ENCODE peak calls at places on chromosomes 11 and 22, in nine cellular contexts. Z is AG04450, Y is dorsolateral prefrontal cortex, G is spleen, A is suprapubic skin, D is BJ, E is PC-3, W is GM12865, N is fibroblast of pulmonary artery. B is an unnamed sample.
A peak's percentile ranks its signal among the peaks of the same experiment; 100 is the strongest.

GRCh38 chr11:116037851-116038250 is 533.6 kb upstream of the CADM1 start:
- DNase-seq in Z (no peak), Y (no peak), G (no peak), A (no peak), D (no peak), E (no peak), W (no peak), N (no peak), B (no peak)

GRCh38 chr22:42194953-42195352 is 64.3 kb upstream of the CYP2D6 start:
- DNase-seq in Z (no peak), Y (no peak), G (no peak), A (no peak), D (no peak), E (peak; percentile 48), W (no peak), N (no peak), B (no peak)

GRCh38 chr11:28757725-28758515 is 649.7 kb downstream of the METTL15 start:
- DNase-seq in Z (peak; percentile 78), Y (no peak), G (no peak), A (no peak), D (peak; percentile 66), E (peak; percentile 95), W (no peak), N (peak; percentile 88), B (no peak)

GRCh38 chr11:64237484-64237951 is 3.1 kb downstream of the VEGFB start:
- DNase-seq in Z (no peak), Y (no peak), G (no peak), A (no peak), D (no peak), E (peak; percentile 95), W (no peak), N (no peak), B (no peak)

GRCh38 chr11:59112494-59112893 is 5.5 kb downstream of the FAM111B start:
- DNase-seq in Z (no peak), Y (no peak), G (no peak), A (no peak), D (no peak), E (peak; percentile 46), W (no peak), N (no peak), B (no peak)

GRCh38 chr11:44223261-44223660 is 86.7 kb downstream of the ALX4 start:
- DNase-seq in Z (no peak), Y (no peak), G (no peak), A (no peak), D (no peak), E (peak; percentile 27), W (no peak), N (peak; percentile 26), B (no peak)

GRCh38 chr22:19844423-19845368 is 10.0 kb downstream of the GNB1L start:
- DNase-seq in Z (no peak), Y (peak; percentile 61), G (peak; percentile 93), A (peak; percentile 82), D (no peak), E (peak; percentile 15), W (no peak), N (peak; percentile 47), B (no peak)

GRCh38 chr11:33172996-33173395 is 11.7 kb upstream of the CSTF3 start:
- DNase-seq in Z (no peak), Y (no peak), G (no peak), A (no peak), D (no peak), E (no peak), W (no peak), N (peak; percentile 71), B (no peak)

GRCh38 chr11:121591405-121592033 is 138.8 kb upstream of the SORL1-AS1 start:
- DNase-seq in Z (peak; percentile 63), Y (peak; percentile 59), G (no peak), A (no peak), D (peak; percentile 23), E (peak; percentile 95), W (peak; percentile 91), N (peak; percentile 86), B (no peak)

GRCh38 chr22:27270818-27271510 is 530.6 kb downstream of the MN1 start:
- DNase-seq in Z (no peak), Y (peak; percentile 65), G (no peak), A (no peak), D (no peak), E (no peak), W (no peak), N (peak; percentile 22), B (no peak)

GRCh38 chr11:126147268-126148111 is 64.0 kb downstream of the RPUSD4 start:
- DNase-seq in Z (no peak), Y (no peak), G (peak; percentile 56), A (no peak), D (no peak), E (peak; percentile 37), W (no peak), N (no peak), B (no peak)

GRCh38 chr11:76783294-76783900 is at the start of gene TSKU:
- DNase-seq in Z (no peak), Y (no peak), G (no peak), A (no peak), D (no peak), E (peak; percentile 27), W (no peak), N (peak; percentile 28), B (no peak)

GRCh38 chr22:31161386-31161785 is 1.4 kb downstream of the RNF185 start:
- DNase-seq in Z (no peak), Y (no peak), G (no peak), A (no peak), D (no peak), E (no peak), W (no peak), N (no peak), B (no peak)

GRCh38 chr22:31160328-31160978 is 471 bp downstream of the RNF185 start:
- DNase-seq in Z (no peak), Y (no peak), G (peak; percentile 79), A (no peak), D (no peak), E (no peak), W (no peak), N (peak; percentile 39), B (no peak)

DNA sequence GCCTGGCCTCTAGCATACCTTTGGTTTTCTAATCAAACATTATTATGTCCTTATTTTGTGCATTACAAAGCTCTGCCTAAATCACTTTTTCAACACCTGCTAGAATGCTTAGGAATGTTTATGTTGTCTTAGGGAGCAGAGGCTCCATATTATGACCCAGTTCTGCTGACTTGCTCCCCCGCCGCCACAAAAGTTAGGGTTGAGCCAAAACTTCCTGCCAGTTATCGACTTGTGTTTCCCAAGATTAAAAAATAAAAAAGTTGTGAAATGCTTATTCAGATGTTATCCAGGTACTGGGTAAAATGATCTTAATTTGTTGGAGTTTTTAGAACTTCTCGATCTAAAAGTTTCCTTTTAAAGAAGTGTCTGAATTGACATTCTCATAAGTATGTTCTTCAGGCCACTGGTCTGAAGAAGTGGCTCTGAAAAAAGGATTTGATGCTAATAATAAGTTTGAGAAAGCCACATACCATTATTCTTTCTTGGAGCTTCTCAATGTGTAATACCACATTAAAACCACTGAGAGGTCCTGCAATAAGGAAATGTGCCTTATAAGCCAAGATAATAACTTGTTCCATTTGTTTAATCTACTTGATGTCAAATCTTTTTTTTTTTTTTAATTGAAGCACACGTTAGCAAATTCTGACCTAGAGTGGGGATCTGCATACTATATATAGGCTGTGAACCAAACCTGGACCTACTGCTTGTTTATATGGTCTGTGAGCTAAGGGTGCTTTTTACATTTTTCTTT is 2.2 kb downstream of the RNF185 start:
- DNase-seq in Z (no peak), Y (no peak), G (no peak), A (no peak), D (no peak), E (no peak), W (no peak), N (no peak), B (no peak)
- TF ChIP-seq CTCF in Z (no peak), Y (no peak), G (no peak), A (peak; percentile 4), D (no peak), E (no peak), W (no peak), N (peak; percentile 12), B (no peak)

GRCh38 chr11:17683378-17684161 is 35.8 kb upstream of the MYOD1 start:
- DNase-seq in Z (peak; percentile 10), Y (no peak), G (no peak), A (no peak), D (peak; percentile 2), E (peak; percentile 80), W (no peak), N (peak; percentile 48), B (no peak)
- H3K4me3 ChIP-seq in Z (no peak overlapping the region), Y (no peak overlapping the region), G (no peak overlapping the region), A (no peak overlapping the region), D (no peak overlapping the region), E (no peak overlapping the region), W (no peak overlapping the region), N (no peak overlapping the region), B (no peak overlapping the region)

DNA sequence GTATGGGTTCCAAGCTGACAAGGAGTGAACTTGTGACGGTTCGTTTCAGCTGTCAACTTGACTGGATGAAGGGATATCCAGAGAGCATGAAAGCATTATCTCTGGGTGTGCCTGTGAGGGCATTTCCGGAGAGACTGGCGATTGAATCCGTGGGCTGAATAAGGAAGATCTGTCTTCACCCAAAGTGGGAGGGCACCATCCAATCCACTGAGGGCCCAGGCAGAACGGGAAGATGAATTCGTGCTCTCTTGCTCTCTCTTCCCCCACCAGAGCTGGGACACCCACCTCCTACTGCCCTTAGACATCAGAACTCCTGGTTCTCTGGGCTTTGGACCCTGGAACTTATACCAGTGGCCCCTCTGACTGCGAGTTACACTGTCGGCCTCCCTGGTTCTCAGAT is 15.5 kb upstream of the CD81 start:
- DNase-seq in Z (no peak), Y (no peak), G (no peak), A (no peak), D (no peak), E (no peak), W (no peak), N (no peak), B (no peak)
- TF ChIP-seq CTCF in Z (no peak), Y (no peak), G (no peak), A (no peak), D (no peak), E (no peak), W (no peak), N (no peak), B (no peak)

DNA sequence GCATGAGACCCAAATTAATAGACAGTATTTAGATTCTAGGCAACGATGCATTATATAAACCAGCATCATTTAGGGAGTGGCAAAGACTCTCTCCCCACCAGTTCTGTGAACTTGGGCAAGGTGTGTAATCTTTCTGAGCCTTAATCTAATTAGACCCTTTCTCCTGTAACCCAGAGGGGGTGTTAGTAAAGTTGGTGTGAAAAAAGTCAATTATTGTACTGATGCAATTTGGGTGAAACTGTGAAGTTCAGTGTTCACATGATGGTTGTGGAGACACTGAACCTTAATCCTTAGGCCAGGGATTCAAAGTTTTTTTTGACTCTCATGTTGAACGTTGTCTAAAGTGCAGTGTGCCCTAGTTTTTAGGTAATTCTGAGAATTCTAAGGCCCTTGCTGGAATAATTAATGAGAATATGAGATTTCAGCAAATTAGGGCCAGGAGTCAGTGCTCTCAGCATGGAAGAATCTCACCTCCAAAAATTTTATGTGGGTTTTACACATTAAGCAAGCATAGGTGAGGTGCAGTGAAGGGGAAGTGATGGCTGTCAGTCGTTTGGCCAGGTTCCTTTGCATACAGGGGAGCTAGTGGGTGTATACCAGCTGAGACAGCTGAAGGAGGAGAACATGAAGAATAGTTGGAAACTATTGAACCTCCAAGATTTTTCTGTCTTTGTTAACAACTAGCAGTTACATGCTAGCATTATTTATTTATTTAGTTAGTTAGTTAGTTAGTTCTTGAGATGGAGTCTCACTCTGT is 94.2 kb downstream of the PTPRJ start:
- DNase-seq in Z (no peak), Y (no peak), G (no peak), A (no peak), D (no peak), E (no peak), W (no peak), N (no peak), B (no peak)
- H3K4me3 ChIP-seq in Z (no peak overlapping the region), Y (no peak overlapping the region), G (no peak overlapping the region), A (no peak overlapping the region), D (no peak overlapping the region), E (no peak overlapping the region), W (no peak overlapping the region), N (no peak overlapping the region), B (no peak overlapping the region)